ENCODE peak calls at places on chromosomes 11 and 22, in five cellular contexts. P, N, K, U and D are unnamed samples.

GRCh38 chr22:20549232-20549841 is 41.9 kb downstream of the MED15 start:
- DNase-seq in N (peak; percentile 70), K (peak; percentile 36), U (no peak), P (no peak), D (peak; percentile 63)

GRCh38 chr11:69398529-69399492 is 82.7 kb upstream of the LINC01488 start:
- DNase-seq in P (no peak), U (no peak), K (peak; percentile 55), N (no peak), D (no peak)

GRCh38 chr11:75526192-75526541 is 426 bp upstream of the GDPD5 start:
- DNase-seq in N (no peak), P (no peak), K (no peak), U (no peak), D (no peak)

GRCh38 chr11:87036756-87037449 is 831 bp upstream of the TMEM135 start:
- DNase-seq in K (peak; percentile 3), N (no peak), P (no peak), U (no peak), D (no peak)

GRCh38 chr22:27740192-27740748 is 61.3 kb downstream of the MN1 start:
- DNase-seq in N (no peak), U (no peak), P (no peak), K (no peak), D (no peak)

GRCh38 chr11:47899801-47900200 is 51.7 kb upstream of the NUP160 start:
- DNase-seq in K (no peak), P (no peak), U (no peak), N (no peak), D (no peak)

GRCh38 chr22:30432520-30432919 is 7.0 kb downstream of the MTFP1 start:
- DNase-seq in K (no peak), U (no peak), N (no peak), P (no peak), D (no peak)

GRCh38 chr11:128361451-128362020 is 225.8 kb downstream of the ETS1 start:
- DNase-seq in U (no peak), N (no peak), K (peak; percentile 54), P (no peak), D (peak; percentile 35)

GRCh38 chr11:69950120-69950519 is 128.0 kb upstream of the ANO1 start:
- DNase-seq in U (peak; percentile 58), P (no peak), N (peak; percentile 10), K (no peak), D (no peak)

DNA sequence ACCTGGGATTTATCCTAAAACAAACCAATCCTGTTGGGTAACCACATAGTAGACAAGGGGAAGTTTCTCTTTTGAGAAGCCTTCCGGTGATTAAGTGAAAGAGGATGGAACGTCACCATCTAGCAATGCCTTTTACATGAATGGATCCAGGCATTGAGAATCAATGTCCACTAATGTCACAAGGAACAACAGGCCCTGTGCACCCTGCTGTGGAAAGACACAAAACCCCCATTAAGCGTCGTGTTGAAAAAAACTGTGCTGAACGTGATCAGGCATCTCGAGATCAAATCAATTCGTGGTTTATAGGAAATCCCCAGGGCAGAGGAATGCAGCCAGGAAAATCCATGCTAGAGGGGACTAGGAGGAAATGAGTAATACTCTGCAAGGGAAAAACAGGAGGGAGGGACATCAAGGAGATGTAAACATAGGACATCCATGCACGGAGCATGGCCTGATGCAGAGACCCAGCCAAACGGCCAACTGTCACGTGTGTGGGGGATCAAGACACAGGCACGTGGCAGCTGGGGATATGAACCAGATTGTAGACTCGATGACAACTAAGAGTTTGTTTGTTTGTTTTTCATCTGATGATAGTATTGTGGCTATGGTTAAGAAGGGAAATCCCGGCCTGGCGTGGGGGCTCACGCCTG is 38.6 kb upstream of the CARS1 start:
- DNase-seq in P (no peak), U (no peak), K (peak; percentile 39), N (no peak), D (no peak)
- H3K36me3 ChIP-seq in P (no peaks in the 10 kb centered on the region), U (no peaks in the 10 kb centered on the region), K (no peaks in the 10 kb centered on the region), N (peaks cover 69% of the 10 kb centered on the region), D (no peaks in the 10 kb centered on the region)

GRCh38 chr11:102398297-102398696 is 51.3 kb downstream of the BIRC2 start:
- DNase-seq in N (no peak), P (no peak), U (no peak), K (no peak), D (no peak)
- H3K36me3 ChIP-seq in N (peaks cover 76% of the 10 kb centered on the region), P (peaks cover 15% of the 10 kb centered on the region), U (peaks cover 31% of the 10 kb centered on the region), K (peaks cover 4% of the 10 kb centered on the region), D (peaks cover 37% of the 10 kb centered on the region)

DNA sequence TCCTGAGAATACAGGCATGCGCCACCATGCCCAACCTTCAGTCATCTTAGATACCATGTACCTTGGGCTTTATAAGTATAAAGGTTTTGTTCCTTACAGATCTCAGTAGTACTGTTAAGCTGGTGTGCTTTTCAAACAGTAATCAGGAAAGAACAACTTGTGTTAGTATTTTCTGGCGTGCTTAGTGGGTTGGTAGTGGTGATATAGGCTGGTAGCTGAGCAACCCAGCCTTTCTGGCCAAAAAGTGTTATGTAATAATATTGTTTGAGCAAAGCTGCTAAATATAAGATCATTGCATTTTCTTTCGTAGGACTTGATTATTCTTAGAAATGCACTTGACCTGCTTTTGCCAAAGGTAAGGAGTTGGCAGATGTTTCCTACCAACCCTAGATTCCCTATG is 6.5 kb downstream of the ADSL start:
- DNase-seq in U (no peak), P (no peak), K (no peak), N (no peak), D (no peak)
- H3K36me3 ChIP-seq in U (peaks cover 29% of the 10 kb centered on the region), P (no peaks in the 10 kb centered on the region), K (no peaks in the 10 kb centered on the region), N (peaks cover 78% of the 10 kb centered on the region), D (peaks cover 67% of the 10 kb centered on the region)

DNA sequence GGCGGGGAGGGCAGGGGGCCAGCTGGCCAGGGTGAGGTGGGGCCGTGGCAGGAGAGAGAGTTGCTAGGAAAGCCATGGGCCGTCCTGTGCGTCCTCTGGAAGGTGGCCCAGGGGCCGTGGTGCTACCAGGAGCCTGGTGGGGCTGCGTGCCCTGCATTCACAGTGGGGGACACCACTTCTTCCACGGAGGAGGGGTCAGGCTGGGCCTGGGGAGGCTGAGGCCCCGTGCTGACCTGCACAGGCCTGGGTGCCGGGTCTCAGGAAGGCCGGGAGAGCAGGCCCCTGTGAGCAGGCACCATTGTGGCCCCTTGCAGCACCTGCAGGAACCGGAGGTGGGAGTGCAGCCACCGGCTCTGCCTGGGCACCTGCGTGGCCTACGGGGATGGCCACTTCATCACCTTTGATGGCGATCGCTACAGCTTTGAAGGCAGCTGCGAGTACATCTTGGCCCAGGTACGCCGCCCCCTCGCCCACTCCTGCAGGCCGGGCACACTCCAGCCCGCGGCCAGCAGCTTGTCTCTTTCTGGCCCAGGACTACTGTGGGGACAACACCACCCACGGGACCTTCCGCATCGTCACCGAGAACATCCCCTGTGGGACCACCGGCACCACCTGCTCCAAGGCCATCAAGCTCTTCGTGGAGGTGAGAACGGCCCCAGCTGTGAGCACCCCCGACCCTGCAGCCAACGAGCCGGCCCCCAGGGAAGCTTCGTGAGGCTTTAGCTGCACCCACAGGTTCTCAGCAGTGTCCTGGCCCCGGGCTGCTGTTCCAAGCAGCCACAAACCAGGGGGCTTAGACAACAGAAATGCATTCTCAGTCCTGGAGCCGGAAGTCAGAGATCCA is 12.1 kb downstream of the MUC5B start:
- DNase-seq in P (no peak), N (no peak), U (no peak), K (no peak), D (no peak)
- H3K36me3 ChIP-seq in P (no peaks in the 10 kb centered on the region), N (no peaks in the 10 kb centered on the region), U (no peaks in the 10 kb centered on the region), K (no peaks in the 10 kb centered on the region), D (no peaks in the 10 kb centered on the region)

GRCh38 chr22:29370556-29370955 is 17.8 kb downstream of the AP1B1 start:
- DNase-seq in K (no peak), N (no peak), P (no peak), U (no peak), D (no peak)

DNA sequence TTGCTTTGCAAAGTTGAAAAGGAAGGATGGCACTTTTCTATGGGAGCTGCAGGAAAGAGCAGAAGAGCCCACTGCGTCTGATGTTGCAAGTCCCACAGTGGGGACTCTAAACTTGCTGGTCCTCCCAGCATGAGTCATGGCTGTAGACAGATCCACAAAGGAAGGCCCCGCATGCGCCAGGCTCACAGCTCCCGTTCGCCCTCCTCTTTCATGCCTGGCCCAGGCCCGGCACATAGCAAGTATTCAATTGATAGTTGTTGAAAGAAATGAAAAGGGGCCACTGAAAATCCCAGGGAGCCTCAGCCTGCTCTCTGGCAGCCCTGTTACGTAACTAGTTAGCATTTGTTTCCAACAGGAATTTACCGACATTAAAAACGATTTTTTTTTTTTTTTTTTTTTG is 18.9 kb downstream of the AP1B1 start:
- DNase-seq in U (no peak), N (no peak), K (peak; percentile 69), P (no peak), D (no peak)
- H3K36me3 ChIP-seq in U (peaks cover 2% of the 10 kb centered on the region), N (peaks cover 26% of the 10 kb centered on the region), K (no peaks in the 10 kb centered on the region), P (no peaks in the 10 kb centered on the region), D (peaks cover 6% of the 10 kb centered on the region)

GRCh38 chr11:15563054-15563453 is 448.3 kb downstream of the INSC start:
- DNase-seq in P (no peak), K (no peak), N (no peak), U (no peak), D (no peak)
- H3K36me3 ChIP-seq in P (no peaks in the 10 kb centered on the region), K (no peaks in the 10 kb centered on the region), N (no peaks in the 10 kb centered on the region), U (no peaks in the 10 kb centered on the region), D (no peaks in the 10 kb centered on the region)

GRCh38 chr11:10302744-10303557 is 1.9 kb upstream of the ADM start:
- DNase-seq in P (peak; percentile 88), K (peak; percentile 88), U (no peak), N (peak; percentile 70), D (peak; percentile 73)

GRCh38 chr11:10305262-10305963 is 540 bp downstream of the ADM start:
- DNase-seq in K (peak; percentile 38), P (no peak), N (peak; percentile 55), U (no peak), D (peak; percentile 37)

GRCh38 chr11:10303558-10304363 is 1.1 kb upstream of the ADM start:
- DNase-seq in N (no peak), U (no peak), K (peak; percentile 55), P (peak; percentile 52), D (peak; percentile 38)

GRCh38 chr11:10305964-10306918 is 1.4 kb downstream of the ADM start:
- DNase-seq in N (no peak), U (no peak), K (no peak), P (no peak), D (peak; percentile 20)

DNA sequence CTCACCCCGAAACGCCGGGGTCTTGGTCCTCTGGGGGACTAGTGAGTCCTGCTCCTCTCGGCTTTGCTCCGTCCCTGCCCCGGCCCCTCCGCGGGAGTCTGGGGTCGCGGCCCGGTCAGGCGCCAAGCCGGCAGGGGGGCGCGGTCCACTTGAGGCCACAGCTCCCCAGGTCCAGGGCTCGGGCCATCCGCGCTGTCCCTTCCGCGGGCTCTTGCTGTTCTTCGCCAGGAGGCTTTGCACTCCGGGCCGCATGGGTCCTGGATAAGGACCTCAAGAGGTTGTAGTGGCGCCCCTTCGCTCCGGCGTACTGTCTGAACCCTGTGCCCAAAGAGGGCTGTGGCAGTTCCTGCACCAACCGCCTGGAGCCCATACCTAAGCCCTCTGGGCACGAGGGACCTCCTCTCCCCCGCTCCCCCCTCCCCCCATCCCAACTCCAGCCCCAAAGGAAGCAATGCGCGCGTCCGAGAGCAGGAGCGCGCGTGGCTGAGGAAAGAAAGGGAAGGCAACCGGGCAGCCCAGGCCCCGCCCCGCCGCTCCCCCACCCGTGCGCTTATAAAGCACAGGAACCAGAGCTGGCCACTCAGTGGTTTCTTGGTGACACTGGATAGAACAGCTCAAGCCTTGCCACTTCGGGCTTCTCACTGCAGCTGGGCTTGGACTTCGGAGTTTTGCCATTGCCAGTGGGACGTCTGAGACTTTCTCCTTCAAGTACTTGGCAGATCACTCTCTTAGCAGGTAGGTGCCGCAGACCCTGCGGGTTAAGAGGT is at the start of gene ADM:
- DNase-seq in N (peak; percentile 44), K (peak; percentile 88), P (peak; percentile 84), U (peak; percentile 91), D (peak; percentile 31)
- H3K36me3 ChIP-seq in N (peaks cover 3% of the 10 kb centered on the region), K (no peaks in the 10 kb centered on the region), P (no peaks in the 10 kb centered on the region), U (no peaks in the 10 kb centered on the region), D (no peaks in the 10 kb centered on the region)